ENCODE peak calls at places on chromosomes 4 and X, in six cellular contexts. W is endothelial cell of umbilical vein, K is mammary epithelial cell, Q is WTC11, N is tibial artery, H is keratinocyte. J is an unnamed sample.

GRCh38 chr4:177315767-177316490 is 6.3 kb downstream of the NEIL3 start:
- DNase-seq in N (no peak), K (no peak), W (no peak), Q (no peak), H (no peak), J (no peak)

GRCh38 chr4:77586953-77587383 is 18.7 kb upstream of the CXCL13 start:
- DNase-seq in Q (no peak), W (no peak), N (no peak), H (no peak), K (peak), J (no peak)

GRCh38 chrX:107629533-107629909 is 1.2 kb downstream of the PRPS1 start:
- DNase-seq in W (peak), Q (no peak), N (no peak), H (no peak), K (peak), J (no peak)

GRCh38 chrX:122770581-122770980 is 413.5 kb upstream of the GRIA3 start:
- DNase-seq in N (no peak), H (no peak), W (no peak), K (no peak), Q (no peak), J (no peak)

GRCh38 chr4:141132689-141133145 is 552 bp downstream of the RNF150 start:
- DNase-seq in N (peak), H (no peak), K (no peak), W (no peak), Q (peak), J (no peak)

GRCh38 chr4:6674500-6675149 is 19.1 kb upstream of the S100P start:
- DNase-seq in K (peak), N (peak), H (no peak), Q (no peak), W (peak), J (no peak)

GRCh38 chr4:156889616-156890594 is 81.7 kb downstream of the PDGFC start:
- DNase-seq in K (peak), N (peak), Q (no peak), H (no peak), W (no peak), J (no peak)

GRCh38 chr4:189221691-189222090 is 719.0 kb upstream of the FRG1 start:
- DNase-seq in K (no peak), H (no peak), Q (no peak), N (no peak), W (no peak), J (no peak)

GRCh38 chrX:95764972-95765451 is 919.6 kb upstream of the DIAPH2 start:
- DNase-seq in N (no peak), W (peak), Q (no peak), H (no peak), K (peak), J (peak)

GRCh38 chrX:132591719-132592275 is 103.0 kb upstream of the MBNL3 start:
- DNase-seq in H (no peak), N (no peak), Q (no peak), W (peak), K (no peak), J (no peak)

GRCh38 chr4:169899295-169899694 is 126.9 kb downstream of the MFAP3L start:
- DNase-seq in N (no peak), H (peak), Q (no peak), W (no peak), K (peak), J (no peak)

GRCh38 chr4:100420571-100420970 is 97.3 kb downstream of the EMCN start:
- DNase-seq in N (no peak), K (no peak), Q (no peak), H (no peak), W (no peak), J (no peak)

GRCh38 chr4:84167089-84167488 is 332.0 kb downstream of the NKX6-1 start:
- DNase-seq in H (no peak), Q (no peak), N (no peak), W (no peak), K (no peak), J (no peak)

GRCh38 chrX:10526442-10526841 is 93.9 kb downstream of the MID1 start:
- DNase-seq in H (no peak), Q (no peak), N (no peak), W (no peak), K (no peak), J (no peak)

GRCh38 chr4:129384974-129385373 is 289.0 kb downstream of the C4orf33 start:
- DNase-seq in K (peak), H (peak), Q (no peak), W (peak), N (no peak), J (no peak)

GRCh38 chr4:31390849-31391248 is 670.7 kb downstream of the PCDH7 start:
- DNase-seq in N (no peak), Q (no peak), H (no peak), W (no peak), K (no peak), J (no peak)

GRCh38 chrX:109270580-109271484 is 211.1 kb downstream of the GUCY2F start:
- DNase-seq in N (no peak), Q (no peak), W (no peak), H (peak), K (peak), J (no peak)

GRCh38 chr4:127889903-127890302 is 9.2 kb downstream of the PLK4 start:
- DNase-seq in K (no peak), W (no peak), N (no peak), Q (no peak), H (no peak), J (no peak)

GRCh38 chr4:5126857-5127256 is 75.6 kb downstream of the STK32B start:
- DNase-seq in N (no peak), W (no peak), H (no peak), K (no peak), Q (no peak), J (no peak)

GRCh38 chrX:125203737-125204578 is 115.7 kb upstream of the TEX13C start:
- DNase-seq in W (no peak), N (peak), K (peak), Q (peak), H (no peak), J (no peak)

GRCh38 chr4:87505862-87506261 is 23.3 kb downstream of the SPARCL1 start:
- DNase-seq in W (no peak), Q (peak), K (no peak), N (no peak), H (no peak), J (no peak)

GRCh38 chr4:91288702-91289311 is 1015.0 kb upstream of the GRID2 start:
- DNase-seq in W (no peak), K (no peak), N (no peak), H (no peak), Q (no peak), J (no peak)

GRCh38 chr4:24042094-24042493 is 152.2 kb upstream of the PPARGC1A start:
- DNase-seq in Q (no peak), W (no peak), K (no peak), H (no peak), N (no peak), J (no peak)

GRCh38 chr4:68732653-68733466 is 62.4 kb upstream of the UGT2B15 start:
- DNase-seq in K (no peak), W (no peak), N (no peak), H (no peak), Q (no peak), J (no peak)

GRCh38 chrX:121389976-121390709 is 342.7 kb downstream of the GLUD2 start:
- DNase-seq in N (no peak), Q (no peak), H (no peak), W (no peak), K (peak), J (no peak)

GRCh38 chr4:78156520-78156919 is 99.4 kb downstream of the FRAS1 start:
- DNase-seq in W (no peak), K (no peak), N (no peak), H (no peak), Q (no peak), J (no peak)

GRCh38 chr4:162162672-162163071 is 1.1 kb downstream of the FSTL5 start:
- DNase-seq in H (no peak), N (no peak), K (no peak), W (no peak), Q (no peak), J (no peak)

GRCh38 chr4:82748176-82748575 is 50.4 kb downstream of the SCD5 start:
- DNase-seq in Q (no peak), N (no peak), K (peak), W (no peak), H (no peak), J (no peak)

GRCh38 chr4:56768772-56769171 is 52.7 kb downstream of the SPINK2 start:
- DNase-seq in H (no peak), W (no peak), K (no peak), Q (no peak), N (no peak), J (no peak)

GRCh38 chr4:96521046-96521536 is 681.2 kb downstream of the PDHA2 start:
- DNase-seq in W (no peak), N (no peak), Q (no peak), K (no peak), H (no peak), J (no peak)

GRCh38 chr4:56147371-56147770 is 198.6 kb downstream of the CEP135 start:
- DNase-seq in W (no peak), N (no peak), Q (no peak), H (no peak), K (no peak), J (no peak)

GRCh38 chrX:132444936-132445335 is 43.9 kb downstream of the MBNL3 start:
- DNase-seq in Q (no peak), W (no peak), K (no peak), H (no peak), N (no peak), J (no peak)

GRCh38 chr4:36399762-36400353 is 118.4 kb downstream of the DTHD1 start:
- DNase-seq in N (no peak), Q (peak), W (peak), H (no peak), K (no peak), J (no peak)

GRCh38 chr4:113339430-113339813 is 290.0 kb downstream of the ANK2 start:
- DNase-seq in Q (no peak), K (no peak), W (peak), H (no peak), N (no peak), J (no peak)

GRCh38 chrX:103607385-103608304 is at the start of gene TCEAL3:
- DNase-seq in N (peak), H (no peak), K (no peak), Q (peak), W (peak), J (peak)

GRCh38 chr4:107736924-107737448 is 17.0 kb upstream of the PAPSS1 start:
- DNase-seq in H (no peak), N (no peak), W (peak), Q (peak), K (no peak), J (peak)

GRCh38 chr4:41294445-41295062 is 37.8 kb downstream of the UCHL1 start:
- DNase-seq in K (no peak), H (no peak), N (no peak), W (no peak), Q (no peak), J (no peak)

GRCh38 chr4:28555851-28556250 is 1695.2 kb downstream of the STIM2 start:
- DNase-seq in K (no peak), W (peak), N (no peak), H (no peak), Q (no peak), J (no peak)
- TF ChIP-seq CTCF in K (no peak), W (no peak), N (no peak), H (no peak), Q (no peak), J (no peak)

GRCh38 chrX:34891391-34891790 is 51.2 kb upstream of the FAM47B start:
- DNase-seq in H (no peak), Q (no peak), N (no peak), W (no peak), K (no peak), J (no peak)

GRCh38 chrX:34893741-34894140 is 48.9 kb upstream of the FAM47B start:
- DNase-seq in W (peak), Q (no peak), K (no peak), N (no peak), H (no peak), J (no peak)
- TF ChIP-seq CTCF in W (no peak), Q (no peak), K (peak), N (peak), H (no peak), J (peak)

GRCh38 chr4:121519236-121519838 is 138.5 kb upstream of the QRFPR start:
- DNase-seq in Q (no peak), W (no peak), K (no peak), N (no peak), H (no peak), J (no peak)

GRCh38 chr4:121510260-121510942 is 129.6 kb upstream of the QRFPR start:
- DNase-seq in N (no peak), W (no peak), H (no peak), Q (no peak), K (no peak), J (no peak)

DNA sequence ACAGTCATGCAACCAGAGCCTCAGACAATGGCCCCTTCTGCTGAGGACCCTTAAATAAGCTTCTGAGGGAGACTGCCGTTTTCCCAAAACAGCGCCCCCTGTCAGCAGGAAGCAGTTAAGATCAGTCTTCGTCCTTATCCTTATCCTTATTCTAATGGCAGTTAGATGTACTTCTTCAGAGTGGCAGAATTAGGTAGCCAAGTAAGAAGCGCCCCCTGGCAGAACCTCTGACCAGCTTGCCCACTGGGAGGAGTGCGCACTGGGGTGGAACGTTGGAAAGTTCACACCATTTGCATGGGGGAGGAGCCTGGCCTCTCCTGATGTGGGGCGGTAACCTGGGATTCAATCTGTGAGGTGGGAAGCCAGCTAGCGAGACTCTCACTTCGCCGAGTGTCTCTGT is 133.6 kb upstream of the QRFPR start:
- DNase-seq in H (no peak), K (no peak), N (no peak), Q (peak), W (no peak), J (no peak)
- TF ChIP-seq CTCF in H (no peak), K (no peak), N (no peak), Q (peak), W (no peak), J (no peak)

GRCh38 chr4:153641532-153641931 is 42.5 kb upstream of the TLR2 start:
- DNase-seq in H (no peak), W (no peak), N (no peak), K (no peak), Q (no peak), J (no peak)

GRCh38 chr4:153647975-153648374 is 36.1 kb upstream of the TLR2 start:
- DNase-seq in K (no peak), H (no peak), N (no peak), Q (no peak), W (no peak), J (no peak)

GRCh38 chr4:153643406-153644016 is 40.6 kb upstream of the TLR2 start:
- DNase-seq in Q (no peak), K (peak), W (peak), H (no peak), N (no peak), J (peak)

GRCh38 chr4:153649572-153649991 is 34.5 kb upstream of the TLR2 start:
- DNase-seq in Q (peak), K (peak), H (no peak), N (no peak), W (peak), J (no peak)

GRCh38 chr4:153645183-153645582 is 38.9 kb upstream of the TLR2 start:
- DNase-seq in Q (peak), W (no peak), H (no peak), K (no peak), N (no peak), J (no peak)
- TF ChIP-seq CTCF in Q (no peak), W (peak), H (peak), K (peak), N (no peak), J (no peak)

J was measured in D721Med.